ENCODE peak calls at places on chromosomes 6 and 20, in six cellular contexts. S, O, M, T, X and N are unnamed samples.

GRCh38 chr6:72761767-72762166 is 139.9 kb downstream of the KCNQ5 start:
- DNase-seq in X (no peak), M (no peak), O (no peak), T (no peak), S (no peak), N (no peak)

GRCh38 chr6:100554228-100554627 is 89.5 kb upstream of the SIM1 start:
- DNase-seq in T (no peak), O (no peak), M (no peak), X (no peak), S (no peak), N (no peak)

GRCh38 chr20:60126975-60127374 is 168.8 kb downstream of the CDH26 start:
- DNase-seq in S (no peak), M (no peak), T (no peak), O (no peak), X (no peak), N (no peak)

GRCh38 chr6:133947302-133947900 is 5.6 kb upstream of the TBPL1 start:
- DNase-seq in S (no peak), M (no peak), T (no peak), O (no peak), X (no peak), N (no peak)

GRCh38 chr6:24775520-24776058 is 852 bp downstream of the GMNN start:
- DNase-seq in M (no peak), X (no peak), S (peak), O (no peak), T (no peak), N (peak)

GRCh38 chr20:19347943-19348456 is 135.6 kb downstream of the SLC24A3 start:
- DNase-seq in T (no peak), M (no peak), O (peak), S (no peak), X (no peak), N (no peak)

GRCh38 chr6:63307581-63308246 is 12.1 kb downstream of the LGSN start:
- DNase-seq in O (no peak), M (no peak), S (peak), X (no peak), T (no peak), N (peak)

GRCh38 chr6:5367510-5367909 is 106.2 kb downstream of the FARS2 start:
- DNase-seq in T (no peak), S (no peak), O (no peak), M (no peak), X (no peak), N (no peak)

GRCh38 chr6:116971959-116972358 is 94.9 kb downstream of the RFX6 start:
- DNase-seq in X (no peak), T (no peak), M (no peak), O (no peak), S (peak), N (peak)

GRCh38 chr20:58017237-58017969 is 211.1 kb downstream of the ANKRD60 start:
- DNase-seq in O (no peak), T (no peak), S (peak), X (peak), M (no peak), N (peak)

GRCh38 chr20:61320617-61321200 is 68.6 kb downstream of the CDH4 start:
- DNase-seq in O (no peak), X (no peak), S (no peak), M (no peak), T (no peak), N (no peak)

GRCh38 chr20:44217342-44218092 is 6.9 kb upstream of the OSER1 start:
- DNase-seq in O (peak), X (peak), M (no peak), S (peak), T (no peak), N (peak)

GRCh38 chr6:127462391-127462790 is 3.2 kb upstream of the KIAA0408 start:
- DNase-seq in M (no peak), S (peak), X (no peak), T (no peak), O (no peak), N (no peak)

GRCh38 chr20:12409501-12409900 is 491.8 kb downstream of the BTBD3 start:
- DNase-seq in S (no peak), O (no peak), X (no peak), T (no peak), M (no peak), N (no peak)

GRCh38 chr6:143700684-143701342 is 23.0 kb downstream of the PHACTR2 start:
- DNase-seq in M (no peak), S (peak), X (no peak), O (no peak), T (peak), N (peak)

GRCh38 chr6:107641500-107641931 is 151.6 kb downstream of the SOBP start:
- DNase-seq in M (no peak), O (peak), S (no peak), T (no peak), X (no peak), N (no peak)

GRCh38 chr6:27755768-27756167 is 156.4 kb downstream of the OR2B2 start:
- DNase-seq in X (no peak), S (no peak), M (no peak), T (no peak), O (no peak), N (no peak)

GRCh38 chr20:50442526-50442925 is 67.7 kb upstream of the PTPN1 start:
- DNase-seq in O (no peak), X (no peak), T (no peak), M (no peak), S (no peak), N (no peak)

GRCh38 chr20:46277602-46278001 is 30.7 kb downstream of the CDH22 start:
- DNase-seq in S (no peak), M (no peak), X (no peak), T (no peak), O (no peak), N (no peak)

GRCh38 chr20:45817652-45818194 is 5.3 kb downstream of the UBE2C start:
- DNase-seq in X (no peak), O (no peak), S (peak), T (peak), M (no peak), N (peak)

GRCh38 chr6:158061709-158062461 is 80.2 kb downstream of the SYNJ2 start:
- DNase-seq in X (no peak), M (no peak), S (no peak), O (peak), T (no peak), N (peak)

GRCh38 chr6:100281471-100281878 is 183.2 kb downstream of the SIM1 start:
- DNase-seq in M (no peak), X (no peak), O (no peak), T (no peak), S (no peak), N (no peak)

GRCh38 chr6:48951917-48952316 is 511.1 kb downstream of the MMUT start:
- DNase-seq in M (no peak), X (no peak), T (no peak), S (no peak), O (no peak), N (no peak)

GRCh38 chr6:11921017-11921438 is 91.1 kb upstream of the HIVEP1 start:
- DNase-seq in T (peak), O (peak), M (no peak), X (peak), S (peak), N (peak)

GRCh38 chr20:61718361-61718760 is 347.3 kb downstream of the TAF4 start:
- DNase-seq in O (no peak), S (no peak), T (no peak), M (no peak), X (no peak), N (no peak)

GRCh38 chr20:38152175-38153010 is 12.7 kb downstream of the TGM2 start:
- DNase-seq in T (no peak), M (peak), O (peak), X (peak), S (peak), N (peak)

DNA sequence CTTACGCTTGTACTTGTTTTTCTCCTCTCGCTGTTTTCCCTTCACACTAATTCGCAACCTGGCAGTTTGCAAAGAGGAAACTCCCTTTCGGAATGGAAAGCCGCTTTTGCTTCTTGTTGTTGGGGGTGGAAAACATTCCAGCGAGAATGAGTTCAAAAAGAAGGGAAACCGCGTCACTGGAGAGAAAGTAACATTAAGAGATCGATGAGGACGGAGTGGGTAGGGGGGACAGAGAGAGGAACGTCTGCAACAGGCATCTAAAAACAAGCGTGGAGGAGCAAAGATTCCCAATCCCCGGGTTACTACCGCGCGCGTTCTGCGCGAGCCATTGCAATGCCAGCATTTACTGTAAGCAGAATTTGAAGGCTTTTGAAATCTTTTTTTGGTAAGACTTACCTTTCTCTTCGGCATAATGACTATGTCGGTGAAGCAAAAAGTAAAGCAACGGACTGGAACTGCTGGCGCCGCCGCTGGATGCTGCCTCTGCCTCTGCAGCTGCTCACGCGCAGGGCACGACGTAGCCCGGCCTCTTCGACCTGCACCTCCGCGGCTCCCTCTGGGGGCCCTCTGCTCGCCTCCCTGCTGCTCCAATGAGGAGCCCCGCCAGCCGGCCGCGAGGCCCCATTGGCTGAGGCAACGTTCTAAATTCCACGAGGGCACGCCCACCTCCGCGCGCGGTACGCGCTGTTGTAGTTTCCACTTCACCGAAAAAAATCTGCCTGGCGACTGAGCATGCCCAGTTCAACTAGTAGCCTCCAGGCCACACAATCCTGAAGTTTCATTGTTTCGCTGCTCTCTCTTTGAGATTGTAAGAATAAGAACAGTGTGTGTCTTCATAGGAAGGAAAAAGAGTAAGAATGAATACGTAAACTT is at the start of gene HMGN3:
- DNase-seq in T (peak), M (peak), X (peak), O (peak), S (peak), N (peak)
- TF ChIP-seq CTCF in T (peak), M (no peak), X (no peak), O (peak), S (peak), N (no peak)

GRCh38 chr20:54606384-54606783 is 131.0 kb downstream of the DOK5 start:
- DNase-seq in S (no peak), T (no peak), X (no peak), O (no peak), M (no peak), N (no peak)
- H3K4me3 ChIP-seq in S (no peak), T (no peak), X (no peak), O (no peak), M (no peak), N (no peak)

GRCh38 chr6:51515052-51515402 is 572.4 kb downstream of the PKHD1 start:
- DNase-seq in X (no peak), S (no peak), T (no peak), O (no peak), M (no peak), N (no peak)
- TF ChIP-seq CTCF in X (no peak), S (no peak), T (no peak), O (no peak), M (peak), N (no peak)

GRCh38 chr6:161013697-161014096 is 22.1 kb downstream of the MAP3K4 start:
- DNase-seq in M (no peak), S (no peak), O (no peak), X (no peak), T (no peak), N (no peak)

GRCh38 chr6:161019324-161019839 is 27.8 kb downstream of the MAP3K4 start:
- DNase-seq in T (no peak), M (no peak), O (no peak), X (no peak), S (no peak), N (no peak)

GRCh38 chr6:161021543-161021942 is 30.0 kb downstream of the MAP3K4 start:
- DNase-seq in T (no peak), O (no peak), X (no peak), M (no peak), S (no peak), N (no peak)

GRCh38 chr6:161021978-161022743 is 30.6 kb downstream of the MAP3K4 start:
- DNase-seq in M (no peak), T (no peak), S (no peak), X (no peak), O (no peak), N (no peak)

DNA sequence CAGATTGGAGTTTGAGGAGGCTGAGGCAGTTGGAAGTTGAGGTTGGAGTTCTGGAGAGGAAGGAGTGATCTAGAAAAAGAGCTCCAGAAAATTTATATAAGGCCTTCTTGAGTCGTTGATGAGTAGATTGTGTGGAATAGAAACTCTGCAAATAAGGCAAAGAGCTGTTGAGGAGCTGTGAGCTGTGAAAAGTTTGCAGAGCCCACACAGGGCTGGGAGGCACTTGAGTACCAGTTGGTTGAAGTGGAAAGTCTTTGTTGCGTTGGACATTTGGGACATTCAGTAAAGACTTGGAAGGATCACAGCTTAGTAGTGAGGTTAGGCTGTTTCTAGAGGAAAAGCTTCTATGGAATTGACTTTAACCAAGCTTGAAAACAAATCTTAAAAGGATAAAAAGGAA is 26.6 kb downstream of the MAP3K4 start:
- DNase-seq in M (no peak), X (no peak), O (no peak), T (no peak), S (no peak), N (no peak)
- H3K4me3 ChIP-seq in M (no peak), X (no peak), O (no peak), T (no peak), S (no peak), N (no peak)

DNA sequence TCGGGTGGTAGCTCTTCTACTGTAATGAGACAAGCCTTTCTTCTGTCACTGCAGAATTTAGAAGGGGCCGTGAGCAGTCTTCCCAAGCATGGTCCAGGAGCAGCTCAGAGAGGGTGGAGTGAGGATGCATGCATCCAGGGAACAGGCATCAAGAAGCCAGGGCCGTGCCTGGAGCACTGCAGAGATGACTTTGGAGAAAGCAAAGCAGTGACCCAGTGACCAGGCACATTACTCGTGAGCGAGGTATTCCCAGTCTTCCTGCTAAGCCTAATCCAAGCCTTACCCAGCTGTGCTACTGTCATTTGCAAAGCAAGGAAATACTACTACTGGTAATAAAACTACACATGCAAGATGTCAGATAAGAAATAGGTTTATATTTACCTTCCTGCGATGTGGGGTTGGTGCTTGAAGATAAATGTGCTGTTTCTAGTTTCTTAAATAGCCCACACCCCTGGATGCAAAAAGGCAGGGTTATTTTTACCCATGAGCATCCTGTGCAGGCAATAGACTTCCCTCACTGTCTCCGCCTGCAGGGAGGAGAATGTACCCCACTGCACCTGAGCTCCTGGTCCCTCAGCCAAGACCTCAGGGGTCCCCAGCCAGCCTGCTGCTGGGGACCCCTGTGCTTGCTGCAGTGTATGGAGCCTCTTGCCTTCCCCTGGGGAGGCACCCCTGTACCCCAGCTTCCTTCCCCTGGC is 62.9 kb downstream of the SSR1 start:
- DNase-seq in T (no peak), X (no peak), O (no peak), S (peak), M (no peak), N (no peak)
- TF ChIP-seq CTCF in T (no peak), X (no peak), O (no peak), S (no peak), M (no peak), N (no peak)